ENCODE peak calls at places on chromosomes 4 and X, in four cellular contexts. J is upper lobe of left lung, A is T-helper 2 cell, X is GM12891. B is an unnamed sample.

GRCh38 chrX:133897593-133898163 is 87.7 kb downstream of the GPC3 start:
- DNase-seq in J (no peak), A (no peak), X (no peak), B (no peak)

GRCh38 chrX:75181721-75182120 is 25.6 kb upstream of the ABCB7 start:
- DNase-seq in J (no peak), A (no peak), X (no peak), B (no peak)

GRCh38 chr4:184972996-184973395 is 45.3 kb upstream of the HELT start:
- DNase-seq in J (peak; percentile 43), A (no peak), X (no peak), B (no peak)

GRCh38 chrX:97372006-97372766 is 488.5 kb downstream of the RPA4 start:
- DNase-seq in J (peak; percentile 38), A (no peak), X (no peak), B (no peak)

GRCh38 chr4:150583287-150584197 is 1.6 kb downstream of the MAB21L2 start:
- DNase-seq in J (peak; percentile 20), A (no peak), X (no peak), B (no peak)

GRCh38 chr4:121448231-121448630 is 67.4 kb upstream of the QRFPR start:
- DNase-seq in J (no peak), A (no peak), X (no peak), B (no peak)

GRCh38 chrX:152635941-152636340 is 1.8 kb upstream of the GABRQ start:
- DNase-seq in J (no peak), A (no peak), X (no peak), B (no peak)

GRCh38 chr4:47557255-47557654 is 72.2 kb downstream of the ATP10D start:
- DNase-seq in J (no peak), A (no peak), X (no peak), B (no peak)

GRCh38 chr4:128477540-128477939 is 189.9 kb upstream of the PGRMC2 start:
- DNase-seq in J (peak; percentile 57), A (no peak), X (no peak), B (no peak)

GRCh38 chrX:10239611-10240064 is 82.9 kb downstream of the CLCN4 start:
- DNase-seq in J (no peak), A (no peak), X (no peak), B (no peak)

GRCh38 chr4:41260315-41260714 is 3.6 kb downstream of the UCHL1 start:
- DNase-seq in J (no peak), A (no peak), X (no peak), B (no peak)

GRCh38 chrX:8279323-8279722 is 108.3 kb upstream of the VCX2 start:
- DNase-seq in J (no peak), A (no peak), X (no peak), B (no peak)

GRCh38 chrX:13662537-13662841 is 9.5 kb downstream of the TCEANC start:
- DNase-seq in J (no peak), A (no peak), X (no peak), B (no peak)

GRCh38 chr4:2927696-2928075 is 35.5 kb downstream of the NOP14 start:
- DNase-seq in J (no peak), A (no peak), X (no peak), B (no peak)

GRCh38 chrX:84108589-84108988 is 79.4 kb downstream of the RPS6KA6 start:
- DNase-seq in J (no peak), A (no peak), X (no peak), B (no peak)

GRCh38 chrX:111006119-111006518 is 89.9 kb upstream of the PAK3 start:
- DNase-seq in J (no peak), A (no peak), X (no peak), B (no peak)

GRCh38 chrX:78747471-78747870 is at the start of gene LPAR4:
- DNase-seq in J (no peak), A (no peak), X (no peak), B (no peak)

GRCh38 chr4:82104578-82104977 is 269.2 kb downstream of the HNRNPD start:
- DNase-seq in J (no peak), A (no peak), X (no peak), B (no peak)

GRCh38 chr4:156970501-156971167 is 965 bp downstream of the PDGFC start:
- DNase-seq in J (peak; percentile 67), A (no peak), X (no peak), B (no peak)

GRCh38 chr4:88101165-88101564 is 57.3 kb downstream of the ABCG2 start:
- DNase-seq in J (no peak), A (no peak), X (no peak), B (no peak)

GRCh38 chr4:80045831-80046230 is 27.2 kb downstream of the ANTXR2 start:
- DNase-seq in J (no peak), A (no peak), X (no peak), B (no peak)

GRCh38 chr4:121728798-121729226 is 32.0 kb upstream of the ANXA5 start:
- DNase-seq in J (no peak), A (no peak), X (no peak), B (no peak)

GRCh38 chrX:63471004-63471403 is 119.9 kb upstream of the SPIN4 start:
- DNase-seq in J (no peak), A (no peak), X (no peak), B (no peak)

GRCh38 chr4:150570123-150570522 is 11.8 kb upstream of the MAB21L2 start:
- DNase-seq in J (no peak), A (no peak), X (no peak), B (no peak)

GRCh38 chr4:5791654-5792053 is 80.7 kb downstream of the EVC start:
- DNase-seq in J (peak; percentile 11), A (no peak), X (no peak), B (no peak)

GRCh38 chrX:153816821-153817220 is 13.5 kb downstream of the PDZD4 start:
- DNase-seq in J (no peak), A (peak; percentile 48), X (no peak), B (no peak)

GRCh38 chr4:105709081-105709450 is 482 bp downstream of the GSTCD start:
- DNase-seq in J (no peak), A (no peak), X (no peak), B (no peak)

GRCh38 chr4:38958453-38958852 is 73.8 kb downstream of the TMEM156 start:
- DNase-seq in J (no peak), A (no peak), X (no peak), B (no peak)